ENCODE peak calls at places on chromosomes 4 and X, in ten cellular contexts. Z is NCI-H2171 treated with DMSO at 0.1 percent for 48 hours, R is GM13976, X is stromal cell of bone marrow, S is HT1080, J is HepG2, A is left kidney, Y is kidney glomerular epithelial cell, C is esophagus muscularis mucosa, L is AG08396. U is an unnamed sample.

GRCh38 chrX:72270316-72270866 is 6.7 kb downstream of the RPS4X start:
- DNase-seq in A (no peak), J (no peak), C (no peak), Y (no peak), X (no peak), L (no peak), R (no peak), Z (no peak), S (no peak), U (no peak)

GRCh38 chr4:163495900-163496299 is 1.4 kb downstream of the TMA16 start:
- DNase-seq in S (no peak), Z (peak), Y (no peak), R (peak), A (no peak), J (no peak), X (no peak), C (no peak), L (no peak), U (peak)

GRCh38 chr4:62548108-62548524 is 1348.0 kb downstream of the ADGRL3 start:
- DNase-seq in R (no peak), A (peak), C (no peak), J (peak), Y (no peak), Z (no peak), X (no peak), L (no peak), S (peak), U (peak)

GRCh38 chr4:48490680-48491513 is 845 bp downstream of the ZAR1 start:
- DNase-seq in C (no peak), Z (no peak), L (no peak), R (no peak), S (no peak), X (no peak), J (no peak), Y (no peak), A (peak), U (no peak)

GRCh38 chrX:16033336-16033735 is 90.0 kb upstream of the GRPR start:
- DNase-seq in J (no peak), R (no peak), C (no peak), S (no peak), X (no peak), L (no peak), A (no peak), Z (no peak), Y (no peak), U (no peak)

GRCh38 chr4:52621567-52621966 is 37.5 kb downstream of the USP46 start:
- DNase-seq in X (no peak), L (no peak), J (no peak), R (no peak), Y (no peak), S (no peak), Z (no peak), C (no peak), A (no peak), U (no peak)

GRCh38 chrX:131895002-131895401 is 128.1 kb upstream of the STK26 start:
- DNase-seq in C (no peak), X (peak), R (no peak), A (peak), S (peak), Y (no peak), L (no peak), Z (no peak), J (no peak), U (peak)

GRCh38 chrX:115560211-115560977 is 580 bp upstream of the PLS3 start:
- DNase-seq in R (no peak), J (peak), X (no peak), Y (peak), A (peak), C (no peak), L (peak), S (peak), Z (no peak), U (peak)

GRCh38 chr4:165440415-165440882 is 61.6 kb downstream of the CPE start:
- DNase-seq in R (no peak), C (no peak), L (peak), A (no peak), Y (peak), S (peak), X (peak), J (peak), Z (peak), U (peak)

GRCh38 chr4:613126-613525 is 12.2 kb upstream of the PDE6B start:
- DNase-seq in S (no peak), Y (no peak), Z (no peak), L (no peak), J (no peak), A (no peak), R (no peak), C (no peak), X (no peak), U (no peak)

U was measured in A172.